ENCODE peak calls at places on chromosomes 2 and 18, in ten cellular contexts. F is kidney, M is A549, O is hepatocyte, D is tibial artery, H is stomach, E is cardiac muscle cell, G is RWPE2, I is PC-3, W is left lung. Q is an unnamed sample. For H3K4me1, the result is how much of the 10 kb centered on the place peaks cover.

GRCh38 chr2:25566694-25567093 is 106.7 kb downstream of the DTNB start:
- DNase-seq in G (no peak), F (no peak), I (no peak), H (no peak), W (peak), D (peak), E (peak), O (no peak), M (no peak), Q (no peak)

GRCh38 chr2:31529256-31529655 is 51.5 kb downstream of the SRD5A2 start:
- DNase-seq in H (no peak), F (no peak), G (no peak), O (no peak), W (no peak), M (no peak), I (no peak), D (no peak), E (no peak), Q (no peak)

GRCh38 chr18:38923136-38923535 is 1357.5 kb upstream of the CELF4 start:
- DNase-seq in W (no peak), D (no peak), H (no peak), I (no peak), G (no peak), E (no peak), O (no peak), M (no peak), F (no peak), Q (no peak)

GRCh38 chr18:41714872-41715271 is 240.2 kb upstream of the PIK3C3 start:
- DNase-seq in G (no peak), W (no peak), M (no peak), I (no peak), D (no peak), F (no peak), E (no peak), H (no peak), O (peak), Q (no peak)

GRCh38 chr2:215002500-215002899 is 135.9 kb downstream of the ABCA12 start:
- DNase-seq in I (peak), F (no peak), D (no peak), W (no peak), M (peak), H (no peak), G (no peak), E (peak), O (peak), Q (no peak)

GRCh38 chr2:54665436-54665856 is 58.0 kb upstream of the EML6 start:
- DNase-seq in E (peak), F (no peak), H (peak), G (no peak), D (no peak), M (no peak), O (peak), W (no peak), I (peak), Q (no peak)

GRCh38 chr2:136693966-136694365 is 71.4 kb upstream of the THSD7B start:
- DNase-seq in H (no peak), E (no peak), O (no peak), G (no peak), W (no peak), M (no peak), F (no peak), D (no peak), I (no peak), Q (no peak)

GRCh38 chr2:13114391-13114790 is 397.7 kb downstream of the TRIB2 start:
- DNase-seq in E (peak), F (no peak), D (no peak), G (no peak), H (no peak), I (peak), M (no peak), W (no peak), O (peak), Q (no peak)

GRCh38 chr2:145114726-145115125 is 594.8 kb upstream of the ZEB2 start:
- DNase-seq in O (no peak), D (no peak), H (no peak), W (no peak), I (no peak), E (no peak), G (no peak), F (no peak), M (no peak), Q (no peak)

GRCh38 chr18:13159579-13159978 is 59.0 kb upstream of the LDLRAD4 start:
- DNase-seq in D (no peak), M (peak), I (peak), O (peak), H (no peak), F (no peak), G (no peak), E (peak), W (no peak), Q (no peak)

GRCh38 chr2:167924556-167924955 is 322.8 kb downstream of the STK39 start:
- DNase-seq in E (no peak), H (no peak), F (no peak), I (peak), G (no peak), M (no peak), D (no peak), O (no peak), W (no peak), Q (no peak)

GRCh38 chr2:133674433-133675331 is 106.4 kb upstream of the NCKAP5 start:
- DNase-seq in W (peak), E (peak), I (peak), G (no peak), M (no peak), D (peak), H (peak), F (peak), O (peak), Q (peak)

GRCh38 chr2:117470311-117471095 is 344.0 kb upstream of the DDX18 start:
- DNase-seq in O (peak), H (peak), I (peak), W (no peak), E (no peak), D (no peak), G (no peak), F (no peak), M (no peak), Q (no peak)

GRCh38 chr18:62979900-62980299 is 264.6 kb downstream of the PHLPP1 start:
- DNase-seq in W (no peak), M (no peak), H (no peak), I (no peak), F (no peak), D (no peak), G (no peak), O (no peak), E (no peak), Q (no peak)

GRCh38 chr2:180291552-180292421 is 284.7 kb upstream of the CWC22 start:
- DNase-seq in D (no peak), G (no peak), W (no peak), O (no peak), E (peak), M (peak), I (peak), F (no peak), H (no peak), Q (no peak)

GRCh38 chr18:46622999-46623398 is 34.0 kb downstream of the LOXHD1 start:
- DNase-seq in I (peak), M (no peak), G (no peak), W (no peak), E (peak), O (no peak), D (no peak), H (no peak), F (no peak), Q (no peak)

GRCh38 chr18:43129946-43130523 is 14.6 kb upstream of the RIT2 start:
- DNase-seq in M (no peak), G (no peak), W (no peak), O (no peak), I (no peak), F (no peak), E (peak), D (no peak), H (no peak), Q (no peak)

GRCh38 chr18:59605633-59606192 is 91.5 kb downstream of the CCBE1 start:
- DNase-seq in D (no peak), H (no peak), O (no peak), G (no peak), W (no peak), F (no peak), E (peak), M (no peak), I (no peak), Q (no peak)

GRCh38 chr18:49094979-49095632 is 144.3 kb upstream of the SMAD7 start:
- DNase-seq in W (no peak), M (no peak), D (peak), G (no peak), H (no peak), I (peak), O (no peak), E (peak), F (no peak), Q (no peak)

GRCh38 chr2:74863802-74864248 is 29.9 kb downstream of the HK2 start:
- DNase-seq in H (no peak), I (peak), G (no peak), O (peak), M (no peak), F (no peak), W (no peak), E (no peak), D (no peak), Q (peak)
- H3K4me1 ChIP-seq in H (under half), I (half or more), G (under half), O (under half), M (under half), F (under half), W (under half), E (half or more), D (under half), Q (under half)

DNA sequence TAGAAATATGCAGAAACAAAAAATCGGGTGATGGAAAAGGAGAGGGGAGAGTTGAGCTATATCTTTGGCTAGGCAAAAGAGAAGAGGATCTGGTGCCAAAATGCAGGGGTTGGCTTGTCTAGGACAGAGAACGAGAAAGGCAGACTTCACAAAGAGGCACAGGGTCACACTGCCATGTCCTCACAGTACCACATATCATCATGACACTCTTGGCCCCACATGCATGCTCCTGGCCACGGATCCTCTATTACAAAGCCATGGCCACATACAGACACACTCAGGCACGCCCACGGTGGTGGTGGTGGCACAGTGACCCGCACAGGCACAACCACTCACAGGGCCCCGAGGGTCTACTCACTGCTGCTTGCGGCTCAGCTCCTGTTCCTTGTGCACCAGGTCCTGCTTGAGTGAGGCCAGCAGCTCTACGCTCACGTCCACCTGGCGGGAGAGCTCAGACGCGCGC is 15.9 kb downstream of the FBXO41 start:
- DNase-seq in O (no peak), H (no peak), F (no peak), D (no peak), E (no peak), W (no peak), I (no peak), G (no peak), M (no peak), Q (no peak)
- H3K4me3 ChIP-seq in O (no peak), H (peak), F (no peak), D (peak), E (no peak), W (no peak), I (peak), G (peak), M (peak), Q (no peak)

GRCh38 chr2:37782155-37782673 is 110.8 kb upstream of the CDC42EP3 start:
- DNase-seq in G (no peak), W (no peak), O (no peak), H (no peak), E (no peak), I (no peak), D (no peak), M (no peak), F (no peak), Q (no peak)
- H3K4me1 ChIP-seq in G (under half), W (under half), O (under half), H (under half), E (under half), I (half or more), D (under half), M (half or more), F (under half), Q (under half)

GRCh38 chr18:26336572-26336971 is 110.3 kb downstream of the TAF4B start:
- DNase-seq in E (no peak), H (no peak), O (no peak), F (no peak), W (no peak), D (no peak), I (no peak), M (no peak), G (no peak), Q (no peak)

GRCh38 chr18:26332991-26333390 is 106.7 kb downstream of the TAF4B start:
- DNase-seq in H (no peak), W (no peak), O (no peak), E (no peak), G (no peak), F (no peak), D (no peak), I (no peak), M (no peak), Q (no peak)

DNA sequence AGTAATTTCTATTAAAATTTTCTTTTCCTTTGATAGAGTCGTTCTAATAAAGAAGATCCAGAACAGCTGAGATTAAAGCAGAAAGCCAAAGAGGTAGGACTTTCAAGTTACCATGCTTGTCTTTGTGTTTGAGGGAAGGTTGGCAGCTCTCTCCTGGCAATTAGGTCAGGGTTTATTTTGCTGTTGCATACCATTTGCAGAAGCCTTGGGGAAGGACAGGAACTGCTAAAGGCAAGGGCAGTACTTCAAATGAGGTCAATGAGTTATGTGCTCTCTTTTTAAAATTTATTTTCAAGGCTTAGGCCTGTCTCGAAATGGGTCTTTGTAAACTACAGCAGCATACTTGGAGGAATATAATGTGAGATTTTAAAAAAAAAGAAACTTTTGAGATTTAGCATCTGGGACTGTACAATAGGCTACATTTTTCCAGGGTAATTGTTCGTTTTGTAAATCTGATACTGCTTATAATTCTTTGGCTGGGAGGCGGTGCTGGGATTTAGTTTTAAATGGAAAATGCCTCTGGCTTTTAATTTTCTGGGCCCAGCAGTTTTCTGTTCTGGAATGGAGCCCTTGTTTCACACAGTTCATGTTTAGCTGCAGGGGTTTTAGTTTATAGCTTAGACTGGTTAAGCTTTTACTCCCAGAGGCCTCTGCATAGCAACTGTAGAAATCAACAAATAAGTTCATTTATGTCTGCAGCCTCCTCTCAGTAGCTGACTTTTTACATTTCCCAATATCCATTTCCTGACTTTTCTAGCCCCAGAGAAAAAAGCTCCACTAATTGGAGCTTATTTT is 109.1 kb downstream of the TAF4B start:
- DNase-seq in W (no peak), E (no peak), G (no peak), I (no peak), F (no peak), D (no peak), H (no peak), M (no peak), O (peak), Q (no peak)
- H3K4me3 ChIP-seq in W (no peak), E (no peak), G (no peak), I (no peak), F (no peak), D (no peak), H (no peak), M (no peak), O (no peak), Q (no peak)

GRCh38 chr2:121502781-121503180 is 27.9 kb upstream of the RNU4ATAC start:
- DNase-seq in W (no peak), O (no peak), H (no peak), G (no peak), E (no peak), D (no peak), M (no peak), I (peak), F (no peak), Q (no peak)

GRCh38 chr2:121498731-121499130 is 31.9 kb upstream of the RNU4ATAC start:
- DNase-seq in O (no peak), F (no peak), M (no peak), H (no peak), I (no peak), W (no peak), D (no peak), E (no peak), G (no peak), Q (no peak)

GRCh38 chr2:121501554-121501953 is 29.1 kb upstream of the RNU4ATAC start:
- DNase-seq in H (no peak), G (no peak), O (no peak), F (no peak), I (peak), M (no peak), W (no peak), D (no peak), E (no peak), Q (no peak)

GRCh38 chr2:121502246-121502645 is 28.4 kb upstream of the RNU4ATAC start:
- DNase-seq in D (no peak), G (no peak), E (peak), F (no peak), W (no peak), I (peak), O (no peak), M (no peak), H (no peak), Q (no peak)

GRCh38 chr2:121501070-121501469 is 29.6 kb upstream of the RNU4ATAC start:
- DNase-seq in E (peak), O (no peak), M (no peak), W (no peak), I (peak), F (no peak), G (no peak), H (no peak), D (no peak), Q (no peak)
- H3K4me1 ChIP-seq in E (under half), O (under half), M (under half), W (under half), I (under half), F (under half), G (half or more), H (under half), D (under half), Q (under half)

GRCh38 chr2:240603846-240604245 is 17.3 kb downstream of the CAPN10 start:
- DNase-seq in H (no peak), I (no peak), E (no peak), W (peak), O (no peak), M (no peak), F (peak), D (no peak), G (peak), Q (peak)

GRCh38 chr2:240603081-240603835 is 16.7 kb downstream of the CAPN10 start:
- DNase-seq in E (no peak), O (no peak), W (peak), I (no peak), G (peak), F (peak), D (no peak), M (no peak), H (no peak), Q (peak)

GRCh38 chr2:240604939-240605716 is 18.6 kb downstream of the CAPN10 start:
- DNase-seq in D (no peak), O (peak), M (no peak), I (no peak), H (peak), F (peak), G (peak), W (peak), E (no peak), Q (peak)

GRCh38 chr2:240604291-240604938 is 17.9 kb downstream of the CAPN10 start:
- DNase-seq in E (peak), M (peak), G (peak), F (peak), D (peak), I (peak), O (peak), W (peak), H (peak), Q (peak)

GRCh38 chr2:240605867-240606743 is 19.2 kb upstream of the GPR35 start:
- DNase-seq in H (no peak), D (no peak), G (no peak), W (peak), E (no peak), I (no peak), O (no peak), M (no peak), F (peak), Q (peak)
- H3K4me3 ChIP-seq in H (peak), D (no peak), G (no peak), W (no peak), E (no peak), I (no peak), O (no peak), M (no peak), F (peak), Q (no peak)

GRCh38 chr2:47307066-47307465 is 95.9 kb upstream of the MSH2 start:
- DNase-seq in I (no peak), F (no peak), H (no peak), W (no peak), M (no peak), E (no peak), O (no peak), G (no peak), D (no peak), Q (no peak)
- H3K4me1 ChIP-seq in I (under half), F (under half), H (under half), W (under half), M (half or more), E (under half), O (under half), G (under half), D (under half), Q (under half)